ENCODE peak calls at places on chromosomes 4 and X, in six cellular contexts. R is HCT116, I is HepG2, S is Panc1, M is K562, P is GM12878. W is an unnamed sample.

GRCh38 chr4:138401330-138401729 is 159.2 kb upstream of the SLC7A11 start:
- ATAC-seq in I (no peak), S (no peak), M (no peak), R (no peak), P (no peak), W (no peak)

GRCh38 chr4:95265814-95266740 is 282.7 kb downstream of the UNC5C start:
- ATAC-seq in I (no peak), M (peak; percentile 61), P (no peak), R (no peak), S (no peak), W (peak; percentile 41)

GRCh38 chr4:87745058-87745842 is 54.1 kb upstream of the IBSP start:
- ATAC-seq in P (no peak), S (no peak), R (peak; percentile 86), I (peak; percentile 87), M (peak; percentile 68), W (no peak)

GRCh38 chrX:103800318-103800717 is 23.7 kb downstream of the PLP1 start:
- ATAC-seq in R (no peak), I (no peak), M (no peak), S (no peak), P (no peak), W (no peak)

GRCh38 chr4:82362565-82362964 is 11.2 kb downstream of the HNRNPD start:
- ATAC-seq in R (no peak), I (no peak), P (peak; percentile 52), M (no peak), S (no peak), W (no peak)

GRCh38 chrX:139203681-139204575 is 326.6 kb upstream of the F9 start:
- ATAC-seq in I (peak; percentile 64), S (peak; percentile 74), P (peak; percentile 30), M (peak; percentile 25), R (no peak), W (peak; percentile 29)

GRCh38 chrX:12901486-12901885 is 4.9 kb upstream of the TLR8 start:
- ATAC-seq in R (peak; percentile 83), I (peak; percentile 49), S (peak; percentile 62), P (peak; percentile 93), M (peak; percentile 90), W (no peak)

GRCh38 chr4:17614416-17615299 is at the start of gene MED28:
- ATAC-seq in M (peak; percentile 94), S (peak; percentile 96), P (peak; percentile 89), R (peak; percentile 87), I (peak; percentile 84), W (peak; percentile 96)

GRCh38 chr4:151882072-151882803 is 121.4 kb upstream of the GATB start:
- ATAC-seq in P (peak; percentile 65), M (no peak), R (no peak), I (no peak), S (no peak), W (no peak)

GRCh38 chr4:150769845-150770244 is 187.9 kb downstream of the MAB21L2 start:
- ATAC-seq in R (peak; percentile 79), M (no peak), S (no peak), I (no peak), P (no peak), W (no peak)

GRCh38 chr4:163662761-163663160 is 168.3 kb downstream of the TMA16 start:
- ATAC-seq in I (no peak), M (no peak), R (no peak), S (no peak), P (peak; percentile 68), W (no peak)

GRCh38 chr4:173188648-173189047 is 20.0 kb downstream of the GALNT7 start:
- ATAC-seq in S (no peak), R (no peak), I (no peak), M (peak; percentile 62), P (no peak), W (no peak)

GRCh38 chr4:173135241-173135847 is 33.3 kb upstream of the GALNT7 start:
- ATAC-seq in P (no peak), I (no peak), M (peak; percentile 49), S (no peak), R (no peak), W (no peak)

GRCh38 chrX:68880846-68881513 is 52.2 kb downstream of the EFNB1 start:
- ATAC-seq in R (no peak), M (no peak), I (no peak), P (no peak), S (no peak), W (no peak)

GRCh38 chr4:7275067-7275466 is 82.7 kb downstream of the SORCS2 start:
- ATAC-seq in M (no peak), P (no peak), R (no peak), S (no peak), I (no peak), W (no peak)

GRCh38 chrX:51395807-51396728 is 63.4 kb downstream of the NUDT10 start:
- ATAC-seq in P (peak; percentile 19), S (no peak), R (no peak), I (no peak), M (peak; percentile 67), W (peak; percentile 58)

GRCh38 chr4:1370321-1371124 is 23.5 kb downstream of the UVSSA start:
- ATAC-seq in M (no peak), R (no peak), S (no peak), P (no peak), I (no peak), W (no peak)

GRCh38 chrX:12890467-12890866 is 16.0 kb upstream of the TLR8 start:
- ATAC-seq in I (no peak), S (no peak), M (no peak), R (no peak), P (peak; percentile 77), W (no peak)

GRCh38 chrX:41621236-41621651 is 67.5 kb upstream of the GPR34 start:
- ATAC-seq in R (no peak), P (no peak), I (no peak), M (peak; percentile 87), S (no peak), W (no peak)

GRCh38 chr4:21593268-21594002 is 355.1 kb downstream of the KCNIP4 start:
- ATAC-seq in I (no peak), P (no peak), M (no peak), R (no peak), S (no peak), W (no peak)

GRCh38 chr4:22462693-22463092 is 53.2 kb downstream of the ADGRA3 start:
- ATAC-seq in R (peak; percentile 37), M (no peak), I (peak; percentile 55), S (no peak), P (peak; percentile 69), W (no peak)

GRCh38 chr4:7073526-7074390 is 5.9 kb upstream of the GRPEL1 start:
- ATAC-seq in M (peak; percentile 79), S (peak; percentile 60), P (peak; percentile 46), R (peak; percentile 64), I (peak; percentile 66), W (no peak)

GRCh38 chrX:40273356-40274050 is 175.7 kb upstream of the BCOR start:
- ATAC-seq in R (no peak), I (no peak), S (no peak), P (no peak), M (peak; percentile 90), W (peak; percentile 69)

GRCh38 chr4:15653864-15654391 is 1.2 kb downstream of the FBXL5 start:
- ATAC-seq in R (peak; percentile 15), M (peak; percentile 76), P (peak; percentile 64), S (no peak), I (peak; percentile 55), W (no peak)

GRCh38 chrX:45794995-45795337 is 594.3 kb upstream of the DIPK2B start:
- ATAC-seq in R (no peak), P (peak; percentile 56), I (no peak), S (no peak), M (no peak), W (no peak)

GRCh38 chr4:122500852-122501501 is 44.5 kb upstream of the IL2 start:
- ATAC-seq in I (no peak), M (peak; percentile 94), S (no peak), R (no peak), P (no peak), W (no peak)

GRCh38 chr4:43754566-43754965 is 694.0 kb downstream of the KCTD8 start:
- ATAC-seq in S (no peak), R (no peak), P (no peak), M (no peak), I (no peak), W (no peak)

GRCh38 chr4:43763029-43763610 is 685.5 kb downstream of the KCTD8 start:
- ATAC-seq in R (no peak), I (no peak), M (no peak), P (peak; percentile 79), S (no peak), W (no peak)

GRCh38 chr4:43757147-43757546 is 691.5 kb downstream of the KCTD8 start:
- ATAC-seq in S (no peak), P (no peak), I (no peak), M (no peak), R (no peak), W (no peak)
- TF ChIP-seq POLR2AphosphoS5 in S (no peak), P (no peak), I (no peak), M (no peak), R (no peak), W (no peak)

GRCh38 chr4:70901984-70902576 is at the start of gene MOB1B:
- ATAC-seq in P (peak; percentile 94), M (peak; percentile 90), I (peak; percentile 94), R (peak; percentile 91), S (peak; percentile 98), W (peak; percentile 94)
- TF ChIP-seq CTCF in P (peak; percentile 23), M (peak; percentile 50), I (peak; percentile 48), R (no peak), S (peak; percentile 32), W (peak; percentile 37)

DNA sequence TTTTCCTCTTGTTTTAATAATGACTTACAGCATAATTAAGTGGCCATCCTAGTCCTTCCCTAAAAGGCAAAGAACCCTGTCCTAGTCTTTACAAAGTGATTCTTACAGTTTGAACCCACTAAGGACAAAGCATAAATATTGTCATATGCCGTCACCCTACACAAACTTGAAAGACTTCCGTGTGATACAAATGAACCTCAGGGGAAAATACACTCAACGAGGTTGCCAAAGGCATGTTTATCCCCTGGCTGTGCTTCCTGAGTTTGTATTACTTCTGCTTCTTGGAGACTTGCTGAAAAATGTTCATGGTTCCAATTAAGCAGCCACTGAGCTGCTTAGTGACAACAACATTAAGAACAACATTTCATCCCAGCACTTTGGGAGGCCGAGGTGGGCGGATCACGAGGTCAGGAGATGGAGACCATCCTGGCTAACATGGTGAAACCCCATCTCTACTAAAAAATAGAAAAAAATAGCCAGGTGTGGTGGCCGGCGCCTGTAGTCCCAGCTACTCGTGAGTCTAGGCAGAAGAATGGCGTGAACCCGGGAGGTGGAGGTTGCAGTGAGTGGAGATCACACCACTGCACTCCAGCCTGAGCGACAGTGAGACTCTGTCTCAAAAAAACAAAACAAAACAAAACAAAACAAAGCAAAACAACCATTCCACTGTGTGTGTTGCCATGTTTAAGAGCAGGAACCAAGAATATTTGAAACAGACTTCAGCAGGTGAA is 16.2 kb downstream of the RASSF6 start:
- ATAC-seq in S (no peak), R (no peak), P (peak; percentile 19), M (no peak), I (no peak), W (no peak)
- TF ChIP-seq POLR2AphosphoS5 in S (no peak), R (no peak), P (no peak), M (no peak), I (no peak), W (no peak)

GRCh38 chr4:73127839-73128448 is 58.4 kb upstream of the COX18 start:
- ATAC-seq in S (no peak), I (peak; percentile 96), R (peak; percentile 91), M (peak; percentile 89), P (peak; percentile 79), W (no peak)
- TF ChIP-seq CTCF in S (peak; percentile 25), I (no peak), R (no peak), M (peak; percentile 8), P (peak; percentile 24), W (no peak)